ENCODE peak calls at places on chromosome 4, in ten cellular contexts. P is breast epithelium, U is ecto neural progenitor cell, Q is NCI-H1417, V is osteocyte, W is D341Med, B is kidney epithelial cell, T is dermis blood vessel endothelial cell, C is neural crest cell, M is NCI-H2029. O is an unnamed sample.

GRCh38 chr4:122329876-122330595 is 48.8 kb upstream of the ADAD1 start:
- DNase-seq in P (no peak), U (no peak), Q (no peak), V (no peak), W (no peak), B (no peak), T (peak), C (no peak), M (peak), O (no peak)

GRCh38 chr4:73221734-73222133 is 36.9 kb downstream of the ANKRD17 start:
- DNase-seq in P (no peak), U (no peak), Q (peak), V (no peak), W (no peak), B (no peak), T (peak), C (no peak), M (no peak), O (no peak)

GRCh38 chr4:10013722-10014121 is 7.6 kb downstream of the SLC2A9 start:
- DNase-seq in P (no peak), U (peak), Q (peak), V (no peak), W (peak), B (no peak), T (peak), C (peak), M (peak), O (peak)

GRCh38 chr4:45438047-45438446 is 685.8 kb downstream of the GABRG1 start:
- DNase-seq in P (no peak), U (no peak), Q (no peak), V (no peak), W (no peak), B (no peak), T (no peak), C (no peak), M (no peak), O (no peak)

GRCh38 chr4:7328913-7329638 is 105.7 kb downstream of the PSAPL1 start:
- DNase-seq in P (peak), U (no peak), Q (no peak), V (peak), W (no peak), B (no peak), T (peak), C (no peak), M (no peak), O (peak)

GRCh38 chr4:154081391-154081790 is 292.5 kb upstream of the SFRP2 start:
- DNase-seq in P (no peak), U (no peak), Q (no peak), V (no peak), W (no peak), B (no peak), T (no peak), C (no peak), M (no peak), O (no peak)

GRCh38 chr4:61309616-61310015 is 109.5 kb downstream of the ADGRL3 start:
- DNase-seq in P (no peak), U (no peak), Q (no peak), V (no peak), W (no peak), B (no peak), T (no peak), C (no peak), M (no peak), O (no peak)

GRCh38 chr4:43242611-43243010 is 350.1 kb downstream of the GRXCR1 start:
- DNase-seq in P (no peak), U (no peak), Q (no peak), V (no peak), W (no peak), B (no peak), T (no peak), C (no peak), M (no peak), O (no peak)

GRCh38 chr4:95250544-95251137 is 298.1 kb downstream of the UNC5C start:
- DNase-seq in P (peak), U (no peak), Q (peak), V (no peak), W (no peak), B (no peak), T (no peak), C (no peak), M (no peak), O (no peak)

GRCh38 chr4:182083681-182084410 is 159.4 kb upstream of the TENM3 start:
- DNase-seq in P (no peak), U (no peak), Q (peak), V (no peak), W (no peak), B (no peak), T (no peak), C (no peak), M (no peak), O (no peak)

GRCh38 chr4:140090215-140090731 is 63.7 kb downstream of the MAML3 start:
- DNase-seq in P (no peak), U (no peak), Q (no peak), V (no peak), W (no peak), B (peak), T (peak), C (no peak), M (no peak), O (peak)

GRCh38 chr4:173301518-173302201 is 32.5 kb downstream of the HMGB2 start:
- DNase-seq in P (no peak), U (no peak), Q (peak), V (no peak), W (no peak), B (peak), T (peak), C (no peak), M (no peak), O (peak)

GRCh38 chr4:145937021-145937861 is 1.4 kb downstream of the ZNF827 start:
- DNase-seq in P (peak), U (peak), Q (peak), V (peak), W (peak), B (no peak), T (peak), C (peak), M (peak), O (peak)